ENCODE peak calls at places on chromosomes 7 and 10, in seven cellular contexts. One of them, this sample, is unnamed.

GRCh38 chr7:159007308-159008054 is 137.2 kb downstream of the VIPR2 start:
- DNase-seq in GM23338: no peak
- DNase-seq in tibial artery: no peak
- DNase-seq in lower lobe of right lung: no peak
- DNase-seq in left ventricle myocardium inferior: no peak
- DNase-seq in fibroblast of lung: no peak
- DNase-seq in heart right ventricle: no peak
- DNase-seq in this sample: no peak

GRCh38 chr7:98735801-98736200 is 118.7 kb downstream of the NPTX2 start:
- DNase-seq in lower lobe of right lung: no peak
- DNase-seq in heart right ventricle: no peak
- DNase-seq in GM23338: no peak
- DNase-seq in fibroblast of lung: no peak
- DNase-seq in left ventricle myocardium inferior: no peak
- DNase-seq in tibial artery: no peak
- DNase-seq in this sample: no peak

GRCh38 chr7:151115836-151116418 is 29.7 kb downstream of the AGAP3 start:
- DNase-seq in GM23338: peak
- DNase-seq in lower lobe of right lung: peak
- DNase-seq in fibroblast of lung: no peak
- DNase-seq in left ventricle myocardium inferior: no peak
- DNase-seq in heart right ventricle: no peak
- DNase-seq in tibial artery: no peak
- DNase-seq in this sample: peak

GRCh38 chr10:86941991-86942421 is 15.4 kb downstream of the MMRN2 start:
- DNase-seq in GM23338: no peak
- DNase-seq in heart right ventricle: no peak
- DNase-seq in tibial artery: no peak
- DNase-seq in lower lobe of right lung: no peak
- DNase-seq in fibroblast of lung: no peak
- DNase-seq in left ventricle myocardium inferior: no peak
- DNase-seq in this sample: no peak

GRCh38 chr7:135708041-135708440 is 19.9 kb downstream of the SLC13A4 start:
- DNase-seq in heart right ventricle: no peak
- DNase-seq in tibial artery: no peak
- DNase-seq in fibroblast of lung: no peak
- DNase-seq in left ventricle myocardium inferior: no peak
- DNase-seq in lower lobe of right lung: no peak
- DNase-seq in GM23338: peak
- DNase-seq in this sample: no peak

GRCh38 chr7:1956611-1957470 is 275.9 kb downstream of the MAD1L1 start:
- DNase-seq in GM23338: no peak
- DNase-seq in lower lobe of right lung: no peak
- DNase-seq in left ventricle myocardium inferior: no peak
- DNase-seq in tibial artery: no peak
- DNase-seq in fibroblast of lung: no peak
- DNase-seq in heart right ventricle: peak
- DNase-seq in this sample: no peak

GRCh38 chr10:103854687-103855423 is 521 bp downstream of the SH3PXD2A start:
- DNase-seq in fibroblast of lung: peak
- DNase-seq in left ventricle myocardium inferior: peak
- DNase-seq in tibial artery: peak
- DNase-seq in lower lobe of right lung: no peak
- DNase-seq in heart right ventricle: peak
- DNase-seq in GM23338: peak
- DNase-seq in this sample: no peak

GRCh38 chr7:47940482-47941001 is 7.7 kb downstream of the PKD1L1 start:
- DNase-seq in tibial artery: no peak
- DNase-seq in lower lobe of right lung: no peak
- DNase-seq in left ventricle myocardium inferior: peak
- DNase-seq in GM23338: no peak
- DNase-seq in heart right ventricle: peak
- DNase-seq in fibroblast of lung: peak
- DNase-seq in this sample: no peak

GRCh38 chr10:117249493-117250093 is 8.7 kb downstream of the SLC18A2 start:
- DNase-seq in lower lobe of right lung: no peak
- DNase-seq in fibroblast of lung: no peak
- DNase-seq in tibial artery: no peak
- DNase-seq in heart right ventricle: no peak
- DNase-seq in GM23338: no peak
- DNase-seq in left ventricle myocardium inferior: no peak
- DNase-seq in this sample: no peak

GRCh38 chr7:157464111-157464970 is 127.5 kb downstream of the DNAJB6 start:
- DNase-seq in tibial artery: no peak
- DNase-seq in fibroblast of lung: no peak
- DNase-seq in GM23338: no peak
- DNase-seq in heart right ventricle: no peak
- DNase-seq in left ventricle myocardium inferior: no peak
- DNase-seq in lower lobe of right lung: peak
- DNase-seq in this sample: no peak

GRCh38 chr10:1242975-1243374 is 186.8 kb downstream of the WDR37 start:
- DNase-seq in heart right ventricle: no peak
- DNase-seq in left ventricle myocardium inferior: no peak
- DNase-seq in fibroblast of lung: no peak
- DNase-seq in GM23338: no peak
- DNase-seq in tibial artery: no peak
- DNase-seq in lower lobe of right lung: no peak
- DNase-seq in this sample: no peak

GRCh38 chr7:108310351-108310750 is 145.9 kb downstream of the NRCAM start:
- DNase-seq in lower lobe of right lung: no peak
- DNase-seq in tibial artery: no peak
- DNase-seq in heart right ventricle: no peak
- DNase-seq in left ventricle myocardium inferior: no peak
- DNase-seq in GM23338: no peak
- DNase-seq in fibroblast of lung: peak
- DNase-seq in this sample: no peak

GRCh38 chr7:36573066-36573465 is 151.2 kb downstream of the AOAH start:
- DNase-seq in GM23338: no peak
- DNase-seq in tibial artery: no peak
- DNase-seq in fibroblast of lung: no peak
- DNase-seq in left ventricle myocardium inferior: no peak
- DNase-seq in heart right ventricle: no peak
- DNase-seq in lower lobe of right lung: peak
- DNase-seq in this sample: no peak

GRCh38 chr10:72802291-72803118 is 91.0 kb upstream of the OIT3 start:
- DNase-seq in heart right ventricle: no peak
- DNase-seq in fibroblast of lung: peak
- DNase-seq in GM23338: no peak
- DNase-seq in tibial artery: no peak
- DNase-seq in lower lobe of right lung: no peak
- DNase-seq in left ventricle myocardium inferior: no peak
- DNase-seq in this sample: no peak

GRCh38 chr10:72800000-72800740 is 93.4 kb upstream of the OIT3 start:
- DNase-seq in left ventricle myocardium inferior: no peak
- DNase-seq in tibial artery: no peak
- DNase-seq in heart right ventricle: no peak
- DNase-seq in GM23338: peak
- DNase-seq in lower lobe of right lung: no peak
- DNase-seq in fibroblast of lung: peak
- DNase-seq in this sample: no peak

GRCh38 chr10:72800741-72801092 is 92.8 kb upstream of the OIT3 start:
- DNase-seq in GM23338: no peak
- DNase-seq in left ventricle myocardium inferior: no peak
- DNase-seq in lower lobe of right lung: no peak
- DNase-seq in fibroblast of lung: no peak
- DNase-seq in heart right ventricle: no peak
- DNase-seq in tibial artery: no peak
- DNase-seq in this sample: no peak

GRCh38 chr10:72801263-72801868 is 92.2 kb upstream of the OIT3 start:
- DNase-seq in fibroblast of lung: no peak
- DNase-seq in GM23338: no peak
- DNase-seq in tibial artery: no peak
- DNase-seq in lower lobe of right lung: no peak
- DNase-seq in left ventricle myocardium inferior: no peak
- DNase-seq in heart right ventricle: no peak
- DNase-seq in this sample: no peak

DNA sequence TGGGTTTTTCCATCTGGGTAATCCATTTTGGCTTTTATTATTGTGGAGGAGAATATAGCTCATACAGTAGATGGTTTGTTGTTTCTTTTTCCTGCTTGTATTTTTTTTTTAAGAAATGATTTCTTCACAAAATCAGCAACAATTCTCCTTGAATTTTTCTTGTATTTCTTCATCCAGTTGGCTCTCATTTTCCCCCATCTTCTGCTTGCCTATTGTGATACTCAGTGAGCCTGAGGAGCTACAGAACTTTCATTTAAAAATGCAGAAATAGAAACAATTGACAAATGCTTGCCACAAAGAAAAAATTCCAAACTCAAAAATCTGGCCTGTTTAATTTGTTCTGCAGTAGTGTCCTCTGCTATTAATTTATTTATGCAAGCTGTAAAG is 90.4 kb upstream of the OIT3 start:
- DNase-seq in fibroblast of lung: no peak
- DNase-seq in left ventricle myocardium inferior: no peak
- DNase-seq in GM23338: no peak
- DNase-seq in tibial artery: no peak
- DNase-seq in lower lobe of right lung: no peak
- DNase-seq in heart right ventricle: no peak
- DNase-seq in this sample: no peak
- H3K4me3 ChIP-seq in fibroblast of lung: peak
- H3K4me3 ChIP-seq in left ventricle myocardium inferior: peak
- H3K4me3 ChIP-seq in GM23338: no peak
- H3K4me3 ChIP-seq in tibial artery: no peak
- H3K4me3 ChIP-seq in lower lobe of right lung: no peak
- H3K4me3 ChIP-seq in heart right ventricle: peak
- H3K4me3 ChIP-seq in this sample: no peak

DNA sequence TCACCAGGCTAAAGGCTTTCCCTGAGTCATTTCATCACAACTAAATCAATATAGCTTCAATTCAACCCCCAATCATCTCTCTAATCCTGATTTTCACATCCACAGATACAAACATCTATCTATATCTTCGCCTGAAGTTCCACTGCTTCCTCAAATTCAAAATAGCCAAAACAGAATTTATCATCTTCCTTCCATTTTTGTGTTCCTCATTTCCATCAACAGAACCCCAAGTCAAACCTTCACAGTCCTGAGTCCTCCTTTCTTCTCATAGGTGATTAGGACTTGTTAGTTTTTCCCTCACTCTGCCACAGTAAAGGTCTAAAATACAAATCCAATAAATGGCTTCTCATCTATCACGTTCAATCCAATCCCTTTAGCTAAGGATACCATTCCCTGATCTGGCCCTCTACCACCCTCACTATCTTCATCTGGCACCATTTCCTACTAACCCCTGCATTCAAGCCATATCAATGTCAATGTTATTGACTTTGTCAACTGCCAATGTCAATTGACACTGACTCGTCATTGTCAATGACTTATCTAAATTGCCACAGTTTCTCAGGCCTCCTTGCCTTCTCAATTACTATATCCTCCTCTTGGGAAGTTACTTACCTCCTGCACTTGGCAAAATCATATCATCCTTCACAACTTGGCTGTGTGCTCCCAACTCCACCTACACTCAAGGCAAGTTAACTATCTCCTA is 2.6 kb downstream of the HYCC1 start:
- DNase-seq in tibial artery: no peak
- DNase-seq in left ventricle myocardium inferior: no peak
- DNase-seq in heart right ventricle: no peak
- DNase-seq in fibroblast of lung: no peak
- DNase-seq in GM23338: no peak
- DNase-seq in lower lobe of right lung: no peak
- DNase-seq in this sample: no peak
- H3K4me3 ChIP-seq in tibial artery: no peak
- H3K4me3 ChIP-seq in left ventricle myocardium inferior: peak
- H3K4me3 ChIP-seq in heart right ventricle: no peak
- H3K4me3 ChIP-seq in fibroblast of lung: peak
- H3K4me3 ChIP-seq in GM23338: peak
- H3K4me3 ChIP-seq in lower lobe of right lung: no peak
- H3K4me3 ChIP-seq in this sample: no peak

GRCh38 chr7:120079022-120079421 is 194.0 kb upstream of the KCND2 start:
- DNase-seq in lower lobe of right lung: no peak
- DNase-seq in fibroblast of lung: no peak
- DNase-seq in heart right ventricle: no peak
- DNase-seq in GM23338: no peak
- DNase-seq in left ventricle myocardium inferior: no peak
- DNase-seq in tibial artery: no peak
- DNase-seq in this sample: no peak
- H3K4me3 ChIP-seq in lower lobe of right lung: no peak
- H3K4me3 ChIP-seq in fibroblast of lung: no peak
- H3K4me3 ChIP-seq in heart right ventricle: no peak
- H3K4me3 ChIP-seq in GM23338: no peak
- H3K4me3 ChIP-seq in left ventricle myocardium inferior: no peak
- H3K4me3 ChIP-seq in tibial artery: no peak
- H3K4me3 ChIP-seq in this sample: no peak

GRCh38 chr10:26475448-26475847 is 37.3 kb downstream of the APBB1IP start:
- DNase-seq in GM23338: no peak
- DNase-seq in tibial artery: no peak
- DNase-seq in left ventricle myocardium inferior: no peak
- DNase-seq in lower lobe of right lung: no peak
- DNase-seq in heart right ventricle: no peak
- DNase-seq in fibroblast of lung: no peak
- DNase-seq in this sample: no peak

GRCh38 chr10:26472440-26472778 is 34.3 kb downstream of the APBB1IP start:
- DNase-seq in heart right ventricle: no peak
- DNase-seq in lower lobe of right lung: no peak
- DNase-seq in tibial artery: no peak
- DNase-seq in left ventricle myocardium inferior: no peak
- DNase-seq in GM23338: no peak
- DNase-seq in fibroblast of lung: no peak
- DNase-seq in this sample: no peak

GRCh38 chr10:26468691-26469090 is 30.6 kb downstream of the APBB1IP start:
- DNase-seq in left ventricle myocardium inferior: no peak
- DNase-seq in fibroblast of lung: no peak
- DNase-seq in GM23338: no peak
- DNase-seq in tibial artery: no peak
- DNase-seq in heart right ventricle: no peak
- DNase-seq in lower lobe of right lung: no peak
- DNase-seq in this sample: no peak

GRCh38 chr10:26478061-26478460 is 39.9 kb downstream of the APBB1IP start:
- DNase-seq in lower lobe of right lung: no peak
- DNase-seq in heart right ventricle: no peak
- DNase-seq in GM23338: no peak
- DNase-seq in fibroblast of lung: no peak
- DNase-seq in tibial artery: no peak
- DNase-seq in left ventricle myocardium inferior: no peak
- DNase-seq in this sample: no peak

DNA sequence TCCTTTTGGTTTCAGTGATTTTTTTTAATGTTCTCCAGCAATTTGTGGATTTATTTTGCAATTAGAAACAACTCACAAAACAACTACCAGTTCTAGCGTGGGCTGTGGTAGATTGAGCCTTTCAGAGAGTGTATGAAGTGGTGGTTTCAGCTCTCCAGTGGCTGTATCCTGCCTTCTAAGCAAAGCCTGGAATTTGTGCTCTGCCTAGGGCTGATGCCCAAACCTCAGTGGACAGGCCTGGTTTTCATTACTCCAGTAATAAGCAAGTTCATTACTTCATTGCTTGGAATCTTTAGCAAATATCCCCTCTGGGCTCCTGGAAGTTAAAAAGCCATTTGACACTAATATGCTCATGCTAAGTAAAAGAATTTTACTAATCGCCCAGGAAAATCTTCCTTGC is 35.9 kb downstream of the APBB1IP start:
- DNase-seq in fibroblast of lung: no peak
- DNase-seq in lower lobe of right lung: no peak
- DNase-seq in GM23338: no peak
- DNase-seq in left ventricle myocardium inferior: no peak
- DNase-seq in heart right ventricle: no peak
- DNase-seq in tibial artery: no peak
- DNase-seq in this sample: no peak
- H3K4me3 ChIP-seq in fibroblast of lung: no peak
- H3K4me3 ChIP-seq in lower lobe of right lung: no peak
- H3K4me3 ChIP-seq in GM23338: no peak
- H3K4me3 ChIP-seq in left ventricle myocardium inferior: no peak
- H3K4me3 ChIP-seq in heart right ventricle: no peak
- H3K4me3 ChIP-seq in tibial artery: no peak
- H3K4me3 ChIP-seq in this sample: no peak

This sample was measured in body of pancreas.